ENCODE peak calls at places on chromosome 21, in four cellular contexts. Q is testis, G is PC-3, F is thoracic aorta. A is an unnamed sample. For H3K27me3 and H3K36me3, the result is how much of the 10 kb centered on the place peaks cover.

GRCh38 chr21:44533891-44534627 is 5.9 kb downstream of the KRTAP10-1 start:
- DNase-seq in F (no peak), Q (no peak), G (no peak), A (no peak)

GRCh38 chr21:27817902-27818623 is 851.2 kb upstream of the ADAMTS5 start:
- DNase-seq in Q (no peak), G (no peak), F (no peak), A (no peak)

GRCh38 chr21:26124421-26124833 is 46.1 kb downstream of the APP start:
- DNase-seq in G (no peak), F (no peak), Q (no peak), A (peak)

GRCh38 chr21:33348728-33349127 is 24.0 kb downstream of the IFNAR1 start:
- DNase-seq in Q (no peak), F (no peak), G (no peak), A (no peak)

GRCh38 chr21:33945652-33946270 is 30.2 kb upstream of the ATP5PO start:
- DNase-seq in G (no peak), F (no peak), Q (no peak), A (peak)

GRCh38 chr21:39317134-39318090 is 4.0 kb upstream of the BRWD1 start:
- DNase-seq in Q (no peak), F (no peak), G (peak), A (no peak)

GRCh38 chr21:17947546-17947945 is 128.4 kb upstream of the C21orf91 start:
- DNase-seq in G (no peak), F (no peak), Q (no peak), A (no peak)

GRCh38 chr21:27258756-27259429 is 292.0 kb upstream of the ADAMTS5 start:
- DNase-seq in F (no peak), G (no peak), Q (peak), A (no peak)

GRCh38 chr21:14740692-14741091 is 194.6 kb upstream of the SAMSN1 start:
- DNase-seq in Q (no peak), G (peak), F (no peak), A (peak)

GRCh38 chr21:25929859-25930520 is 195.2 kb downstream of the GABPA start:
- DNase-seq in Q (no peak), F (no peak), G (no peak), A (peak)

GRCh38 chr21:31560479-31560878 is 99.0 kb upstream of the SOD1 start:
- DNase-seq in G (no peak), Q (no peak), F (no peak), A (no peak)

GRCh38 chr21:39084073-39084472 is 99.2 kb downstream of the PSMG1 start:
- DNase-seq in Q (no peak), G (no peak), F (no peak), A (no peak)

GRCh38 chr21:14243877-14244276 is 27.9 kb downstream of the RBM11 start:
- DNase-seq in G (no peak), Q (no peak), F (no peak), A (no peak)

GRCh38 chr21:44294391-44295162 is 5.3 kb upstream of the PFKL start:
- DNase-seq in G (no peak), Q (peak), F (no peak), A (no peak)

GRCh38 chr21:39182016-39182415 is 1.2 kb downstream of the PSMG1 start:
- DNase-seq in F (no peak), G (no peak), Q (no peak), A (no peak)

GRCh38 chr21:26447932-26448331 is 125.2 kb downstream of the CYYR1 start:
- DNase-seq in Q (no peak), G (no peak), F (no peak), A (peak)

GRCh38 chr21:44089001-44089911 is 17.9 kb upstream of the PWP2 start:
- DNase-seq in G (no peak), F (no peak), Q (peak), A (no peak)

GRCh38 chr21:27511241-27511640 is 544.4 kb upstream of the ADAMTS5 start:
- DNase-seq in G (no peak), F (no peak), Q (no peak), A (no peak)

GRCh38 chr21:33968082-33968997 is 52.7 kb upstream of the ATP5PO start:
- DNase-seq in G (peak), Q (no peak), F (no peak), A (peak)

DNA sequence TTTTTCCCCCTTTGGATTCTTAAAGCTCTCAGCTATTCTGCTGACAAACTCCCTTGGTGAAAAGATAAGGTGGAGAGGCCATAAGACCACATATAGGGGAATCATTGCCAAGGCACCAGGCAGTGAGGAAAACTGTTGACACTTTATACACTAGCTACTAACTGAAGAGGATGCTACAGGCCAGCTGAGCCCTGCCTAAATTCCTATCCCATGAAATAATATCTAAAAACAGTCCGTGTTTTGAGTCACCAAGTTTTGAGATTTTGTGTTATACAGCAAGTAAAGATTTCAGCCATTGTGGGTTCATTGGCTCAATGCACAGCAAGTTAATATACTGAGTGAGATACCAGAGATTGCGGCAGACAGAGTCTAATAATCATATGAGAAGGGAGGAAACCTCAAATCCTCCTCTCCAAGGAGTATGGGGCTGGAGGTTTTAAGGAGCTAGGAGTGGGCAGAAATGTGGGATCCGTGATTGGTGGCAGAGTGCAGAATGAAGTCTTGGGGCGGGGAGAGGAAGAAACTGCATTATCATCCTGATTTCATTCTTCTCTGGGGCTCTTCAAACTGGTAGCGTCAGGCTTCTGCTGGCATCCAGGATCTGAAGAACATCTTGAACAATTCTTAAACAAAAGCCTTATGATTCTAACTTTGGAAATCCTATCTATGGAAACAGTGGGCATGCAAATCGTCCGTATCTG is 9.2 kb downstream of the CLDN8 start:
- DNase-seq in G (peak), F (no peak), Q (no peak), A (peak)
- H3K4me3 ChIP-seq in G (no peak), F (no peak), Q (no peak), A (no peak)

DNA sequence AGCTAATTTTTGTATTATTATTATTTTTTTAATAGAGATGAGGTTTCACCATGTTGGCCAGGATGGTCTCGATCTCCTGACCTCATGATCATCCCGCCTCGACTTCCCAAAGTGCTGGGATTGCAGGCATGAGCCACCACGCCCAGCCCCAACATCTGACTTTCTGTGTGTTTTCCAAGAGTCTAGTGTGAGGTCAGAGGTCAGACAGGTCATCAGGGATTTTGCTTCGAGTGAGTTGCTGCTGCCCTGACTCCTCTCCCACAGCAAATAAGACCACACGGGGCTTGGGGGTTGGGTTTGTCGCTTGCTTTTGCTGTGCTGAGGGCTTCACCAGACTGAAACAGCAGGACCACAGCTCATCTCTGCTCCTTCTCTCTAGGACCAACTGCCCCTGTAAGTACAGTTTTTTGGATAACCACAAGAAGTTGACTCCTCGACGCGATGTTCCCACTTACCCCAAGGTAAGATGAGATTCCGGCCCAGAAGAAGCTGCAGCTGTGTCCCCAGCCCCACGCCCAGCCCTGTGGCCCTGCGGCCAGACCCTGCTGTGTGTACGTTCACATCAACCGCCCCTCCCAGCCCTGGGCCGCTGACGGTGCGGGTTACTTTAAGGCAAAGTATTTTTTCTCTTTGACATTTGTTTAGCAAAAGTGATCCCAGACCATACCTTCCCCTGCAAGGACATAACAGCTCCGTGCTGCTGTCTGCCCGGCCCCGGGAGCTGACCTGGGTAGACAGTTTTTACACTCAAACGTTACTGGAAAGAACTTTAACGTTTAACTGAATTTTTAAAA is 97.5 kb downstream of the PDE9A start:
- DNase-seq in Q (no peak), F (no peak), G (no peak), A (no peak)
- H3K27me3 ChIP-seq in Q (under half), F (under half), G (under half), A (under half)

GRCh38 chr21:41315726-41316125 is 875 bp upstream of the FAM3B start:
- DNase-seq in F (no peak), G (no peak), Q (no peak), A (no peak)

GRCh38 chr21:41316200-41316599 is 401 bp upstream of the FAM3B start:
- DNase-seq in G (no peak), F (no peak), Q (no peak), A (no peak)

GRCh38 chr21:41318218-41318617 is 1.6 kb downstream of the FAM3B start:
- DNase-seq in F (no peak), G (no peak), Q (no peak), A (no peak)

GRCh38 chr21:41316641-41317392 is at the start of gene FAM3B:
- DNase-seq in Q (no peak), G (no peak), F (no peak), A (no peak)

GRCh38 chr21:41317458-41317857 is 857 bp downstream of the FAM3B start:
- DNase-seq in Q (no peak), G (no peak), F (no peak), A (no peak)
- H3K36me3 ChIP-seq in Q (under half), G (under half), F (under half), A (under half)

GRCh38 chr21:29340228-29340627 is 41.5 kb downstream of the BACH1 start:
- DNase-seq in G (no peak), F (no peak), Q (no peak), A (no peak)
- H3K4me3 ChIP-seq in G (no peak), F (no peak), Q (no peak), A (no peak)

GRCh38 chr21:46219591-46220239 is 8.9 kb downstream of the LSS start:
- DNase-seq in Q (peak), F (no peak), G (no peak), A (no peak)
- H3K27me3 ChIP-seq in Q (under half), F (under half), G (under half), A (under half)

DNA sequence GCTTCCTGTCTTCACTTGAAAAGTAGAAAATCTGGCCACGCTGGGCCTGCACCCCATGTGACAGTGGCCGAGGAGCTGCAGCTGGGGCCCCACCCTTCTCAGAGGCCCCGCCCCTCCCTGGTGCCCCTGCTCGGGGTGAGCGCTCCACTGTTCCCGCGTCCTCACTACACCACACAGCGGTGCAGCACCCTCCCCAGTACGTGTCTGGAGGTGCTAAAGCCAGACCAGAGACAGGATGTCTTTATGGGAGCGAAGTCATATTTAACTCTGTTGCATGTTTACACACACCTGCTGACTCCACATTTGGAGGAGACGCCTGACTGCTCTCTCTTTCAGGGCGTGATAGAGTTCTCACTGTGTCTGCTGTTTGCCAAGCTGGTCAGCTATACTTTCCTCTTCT is 48.1 kb downstream of the SLC37A1 start:
- DNase-seq in Q (no peak), G (no peak), F (no peak), A (peak)
- H3K36me3 ChIP-seq in Q (under half), G (under half), F (under half), A (under half)

GRCh38 chr21:36718951-36719501 is 20.1 kb downstream of the SIM2 start:
- DNase-seq in F (no peak), G (peak), Q (no peak), A (no peak)
- H3K4me3 ChIP-seq in F (no peak), G (no peak), Q (no peak), A (no peak)

DNA sequence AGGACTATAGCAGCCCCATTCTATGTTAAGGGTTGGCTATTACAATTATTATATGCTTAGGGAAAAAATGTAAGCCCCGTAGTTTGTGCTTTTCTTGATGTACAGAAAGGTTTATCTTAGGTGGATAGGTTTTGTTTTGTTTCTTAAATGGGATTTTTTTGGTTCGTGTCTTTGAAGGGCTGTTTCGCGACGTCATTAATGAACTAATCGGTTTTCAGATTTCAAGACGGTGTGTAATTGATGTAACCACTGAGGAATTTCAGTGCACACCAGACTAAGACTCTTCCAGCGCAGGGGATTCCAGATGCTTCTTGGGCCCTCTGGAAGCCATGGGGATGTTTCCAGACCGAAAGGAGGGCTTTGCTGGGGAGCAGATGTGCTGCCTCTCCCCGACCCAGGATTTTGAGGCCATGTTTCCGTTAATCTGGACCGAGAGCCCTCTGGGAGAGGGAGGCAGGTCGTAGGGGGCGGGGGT is 4.8 kb upstream of the SIM2 start:
- DNase-seq in Q (no peak), G (no peak), F (no peak), A (no peak)
- H3K27me3 ChIP-seq in Q (under half), G (under half), F (half or more), A (half or more)

GRCh38 chr21:42272109-42272962 is 42.9 kb downstream of the TFF3 start:
- DNase-seq in G (no peak), Q (no peak), F (no peak), A (no peak)
- H3K36me3 ChIP-seq in G (under half), Q (under half), F (under half), A (under half)

GRCh38 chr21:37905291-37905690 is 11.0 kb downstream of the KCNJ6 start:
- DNase-seq in G (no peak), F (no peak), Q (no peak), A (no peak)
- H3K4me3 ChIP-seq in G (no peak), F (no peak), Q (no peak), A (no peak)

A was measured in bronchial epithelial cell.